ENCODE peak calls at places on chromosomes 4 and X, in six cellular contexts. One of them, this sample, is unnamed.

GRCh38 chr4:183636488-183636887 is 22.5 kb downstream of the RWDD4 start:
- DNase-seq in heart left ventricle: no peak
- DNase-seq in stomach: no peak
- DNase-seq in heart right ventricle: no peak
- DNase-seq in HCT116: no peak
- DNase-seq in A549: peak; percentile 36
- DNase-seq in this sample: no peak

GRCh38 chrX:133417364-133417763 is 2.1 kb upstream of the GPC4 start:
- DNase-seq in heart left ventricle: no peak
- DNase-seq in A549: no peak
- DNase-seq in HCT116: no peak
- DNase-seq in stomach: no peak
- DNase-seq in heart right ventricle: no peak
- DNase-seq in this sample: no peak

GRCh38 chr4:185880571-185880970 is 68.6 kb upstream of the SORBS2 start:
- DNase-seq in heart right ventricle: no peak
- DNase-seq in HCT116: no peak
- DNase-seq in heart left ventricle: no peak
- DNase-seq in stomach: no peak
- DNase-seq in A549: no peak
- DNase-seq in this sample: no peak

GRCh38 chrX:130728208-130728607 is 174.8 kb downstream of the ENOX2 start:
- DNase-seq in HCT116: no peak
- DNase-seq in heart right ventricle: no peak
- DNase-seq in A549: no peak
- DNase-seq in heart left ventricle: no peak
- DNase-seq in stomach: no peak
- DNase-seq in this sample: no peak

GRCh38 chrX:96474357-96475125 is 210.1 kb upstream of the DIAPH2 start:
- DNase-seq in A549: no peak
- DNase-seq in HCT116: no peak
- DNase-seq in heart left ventricle: no peak
- DNase-seq in heart right ventricle: no peak
- DNase-seq in stomach: no peak
- DNase-seq in this sample: no peak

GRCh38 chr4:68858039-68858438 is 42.2 kb downstream of the UGT2B10 start:
- DNase-seq in heart right ventricle: no peak
- DNase-seq in A549: no peak
- DNase-seq in stomach: no peak
- DNase-seq in heart left ventricle: no peak
- DNase-seq in HCT116: no peak
- DNase-seq in this sample: no peak

GRCh38 chr4:22237846-22238513 is 277.9 kb downstream of the ADGRA3 start:
- DNase-seq in heart left ventricle: no peak
- DNase-seq in stomach: no peak
- DNase-seq in A549: no peak
- DNase-seq in HCT116: no peak
- DNase-seq in heart right ventricle: no peak
- DNase-seq in this sample: peak; percentile 59

GRCh38 chr4:24434193-24434728 is 150.1 kb downstream of the DHX15 start:
- DNase-seq in stomach: no peak
- DNase-seq in heart right ventricle: no peak
- DNase-seq in HCT116: no peak
- DNase-seq in A549: no peak
- DNase-seq in heart left ventricle: no peak
- DNase-seq in this sample: no peak

GRCh38 chr4:104491826-104492771 is 2.6 kb downstream of the CXXC4 start:
- DNase-seq in heart right ventricle: no peak
- DNase-seq in stomach: no peak
- DNase-seq in HCT116: no peak
- DNase-seq in A549: peak; percentile 4
- DNase-seq in heart left ventricle: no peak
- DNase-seq in this sample: peak; percentile 23

GRCh38 chrX:119661486-119661885 is 31.5 kb downstream of the SEPTIN6 start:
- DNase-seq in HCT116: no peak
- DNase-seq in heart right ventricle: no peak
- DNase-seq in heart left ventricle: no peak
- DNase-seq in stomach: no peak
- DNase-seq in A549: no peak
- DNase-seq in this sample: no peak

GRCh38 chr4:3810796-3811485 is 44.8 kb downstream of the ADRA2C start:
- DNase-seq in heart left ventricle: no peak
- DNase-seq in heart right ventricle: peak; percentile 0
- DNase-seq in A549: no peak
- DNase-seq in HCT116: no peak
- DNase-seq in stomach: no peak
- DNase-seq in this sample: no peak

GRCh38 chrX:71058116-71058515 is 10.0 kb downstream of the SNX12 start:
- DNase-seq in HCT116: no peak
- DNase-seq in heart right ventricle: no peak
- DNase-seq in heart left ventricle: no peak
- DNase-seq in A549: no peak
- DNase-seq in stomach: no peak
- DNase-seq in this sample: no peak

GRCh38 chrX:71053217-71053621 is 14.9 kb downstream of the SNX12 start:
- DNase-seq in heart right ventricle: no peak
- DNase-seq in heart left ventricle: peak; percentile 8
- DNase-seq in A549: no peak
- DNase-seq in HCT116: no peak
- DNase-seq in stomach: no peak
- DNase-seq in this sample: peak; percentile 19

GRCh38 chrX:71056857-71057256 is 11.3 kb downstream of the SNX12 start:
- DNase-seq in heart left ventricle: no peak
- DNase-seq in heart right ventricle: no peak
- DNase-seq in A549: no peak
- DNase-seq in HCT116: no peak
- DNase-seq in stomach: no peak
- DNase-seq in this sample: no peak

DNA sequence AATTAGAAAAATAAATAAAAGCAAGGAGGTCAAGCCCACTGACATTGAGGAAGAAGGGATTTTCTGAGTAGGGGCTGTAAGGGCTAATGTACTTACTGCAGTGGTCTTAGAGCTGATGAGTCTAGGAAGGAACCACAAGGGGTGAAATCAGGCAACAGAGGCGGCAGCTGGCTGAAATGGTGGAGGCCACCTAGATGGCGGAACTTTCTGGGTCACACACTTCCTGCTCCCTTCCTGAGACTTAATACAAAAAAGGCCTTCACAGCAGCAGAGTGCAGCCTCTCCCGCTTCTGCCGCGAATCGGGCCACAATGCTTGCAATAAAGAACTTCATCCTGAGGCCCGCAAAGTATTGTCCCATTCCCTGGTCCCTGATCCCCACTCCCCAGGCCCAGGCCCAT is 15.4 kb downstream of the SNX12 start:
- DNase-seq in A549: no peak
- DNase-seq in HCT116: no peak
- DNase-seq in heart left ventricle: no peak
- DNase-seq in heart right ventricle: no peak
- DNase-seq in stomach: no peak
- DNase-seq in this sample: no peak
- H3K4me3 ChIP-seq in A549: no peak overlapping the region
- H3K4me3 ChIP-seq in HCT116: no peak overlapping the region
- H3K4me3 ChIP-seq in heart left ventricle: peak overlapping the region; percentile 40
- H3K4me3 ChIP-seq in heart right ventricle: no peak overlapping the region
- H3K4me3 ChIP-seq in stomach: no peak overlapping the region
- H3K4me3 ChIP-seq in this sample: no peak overlapping the region

DNA sequence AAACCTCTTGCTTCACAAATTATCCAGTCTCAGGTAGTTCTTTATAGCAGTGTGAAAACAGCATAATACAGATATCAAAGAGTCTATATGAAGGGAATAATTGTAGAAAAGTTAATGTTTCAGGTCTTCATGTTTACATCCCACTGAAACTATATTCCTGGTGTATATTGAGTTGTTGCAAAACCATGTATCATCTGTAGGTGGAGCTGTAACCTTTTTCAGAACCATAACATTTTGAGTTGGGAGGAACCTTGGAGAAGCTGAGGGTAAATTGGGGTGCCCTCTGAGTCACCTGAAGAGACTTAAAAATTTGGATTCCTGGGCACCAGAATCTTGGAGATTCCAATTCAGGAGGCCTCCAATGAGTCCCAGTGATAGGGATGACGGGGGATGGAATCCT is 51.9 kb upstream of the TAPT1 start:
- DNase-seq in stomach: no peak
- DNase-seq in heart left ventricle: no peak
- DNase-seq in A549: no peak
- DNase-seq in heart right ventricle: no peak
- DNase-seq in HCT116: no peak
- DNase-seq in this sample: no peak
- TF ChIP-seq CTCF in stomach: no peak
- TF ChIP-seq CTCF in heart left ventricle: peak; percentile 26
- TF ChIP-seq CTCF in A549: no peak
- TF ChIP-seq CTCF in heart right ventricle: peak; percentile 14
- TF ChIP-seq CTCF in HCT116: peak; percentile 15
- TF ChIP-seq CTCF in this sample: no peak

GRCh38 chrX:23935116-23935515 is 27.3 kb downstream of the CXorf58 start:
- DNase-seq in HCT116: no peak
- DNase-seq in A549: no peak
- DNase-seq in heart right ventricle: no peak
- DNase-seq in stomach: no peak
- DNase-seq in heart left ventricle: no peak
- DNase-seq in this sample: no peak

GRCh38 chrX:23937100-23937499 is 29.3 kb downstream of the CXorf58 start:
- DNase-seq in heart left ventricle: no peak
- DNase-seq in heart right ventricle: no peak
- DNase-seq in A549: no peak
- DNase-seq in stomach: no peak
- DNase-seq in HCT116: no peak
- DNase-seq in this sample: no peak

GRCh38 chrX:23936198-23936597 is 28.4 kb downstream of the CXorf58 start:
- DNase-seq in stomach: no peak
- DNase-seq in A549: no peak
- DNase-seq in HCT116: no peak
- DNase-seq in heart right ventricle: no peak
- DNase-seq in heart left ventricle: no peak
- DNase-seq in this sample: no peak

GRCh38 chrX:23926015-23926414 is 18.2 kb downstream of the CXorf58 start:
- DNase-seq in heart left ventricle: no peak
- DNase-seq in stomach: no peak
- DNase-seq in HCT116: no peak
- DNase-seq in A549: no peak
- DNase-seq in heart right ventricle: no peak
- DNase-seq in this sample: no peak

DNA sequence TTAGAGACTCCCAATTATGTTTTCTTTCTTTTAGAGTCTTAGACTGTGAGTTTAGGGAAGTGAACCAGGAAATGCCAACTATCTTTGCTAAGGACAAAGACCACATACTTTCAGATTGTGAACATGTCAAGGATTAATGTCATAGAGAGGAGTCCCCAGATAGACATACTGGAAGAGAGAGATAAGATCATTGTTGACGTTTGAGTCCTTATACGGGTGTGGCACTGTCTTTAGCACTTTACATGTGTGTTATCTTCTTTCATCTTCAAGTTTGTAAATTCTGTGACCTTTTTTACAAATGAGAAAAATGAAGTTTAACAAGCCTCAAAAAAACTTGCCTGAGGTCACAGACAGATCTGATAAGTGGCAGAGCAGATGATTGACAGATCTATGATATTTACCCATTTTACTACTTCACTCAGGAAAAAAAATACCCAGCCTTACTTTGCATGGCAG is 23.4 kb downstream of the CXorf58 start:
- DNase-seq in stomach: no peak
- DNase-seq in A549: no peak
- DNase-seq in heart right ventricle: no peak
- DNase-seq in HCT116: no peak
- DNase-seq in heart left ventricle: no peak
- DNase-seq in this sample: no peak
- H3K27ac ChIP-seq in stomach: no peak overlapping the region
- H3K27ac ChIP-seq in A549: no peak overlapping the region
- H3K27ac ChIP-seq in heart right ventricle: no peak overlapping the region
- H3K27ac ChIP-seq in HCT116: no peak overlapping the region
- H3K27ac ChIP-seq in heart left ventricle: no peak overlapping the region
- H3K27ac ChIP-seq in this sample: no peak overlapping the region

DNA sequence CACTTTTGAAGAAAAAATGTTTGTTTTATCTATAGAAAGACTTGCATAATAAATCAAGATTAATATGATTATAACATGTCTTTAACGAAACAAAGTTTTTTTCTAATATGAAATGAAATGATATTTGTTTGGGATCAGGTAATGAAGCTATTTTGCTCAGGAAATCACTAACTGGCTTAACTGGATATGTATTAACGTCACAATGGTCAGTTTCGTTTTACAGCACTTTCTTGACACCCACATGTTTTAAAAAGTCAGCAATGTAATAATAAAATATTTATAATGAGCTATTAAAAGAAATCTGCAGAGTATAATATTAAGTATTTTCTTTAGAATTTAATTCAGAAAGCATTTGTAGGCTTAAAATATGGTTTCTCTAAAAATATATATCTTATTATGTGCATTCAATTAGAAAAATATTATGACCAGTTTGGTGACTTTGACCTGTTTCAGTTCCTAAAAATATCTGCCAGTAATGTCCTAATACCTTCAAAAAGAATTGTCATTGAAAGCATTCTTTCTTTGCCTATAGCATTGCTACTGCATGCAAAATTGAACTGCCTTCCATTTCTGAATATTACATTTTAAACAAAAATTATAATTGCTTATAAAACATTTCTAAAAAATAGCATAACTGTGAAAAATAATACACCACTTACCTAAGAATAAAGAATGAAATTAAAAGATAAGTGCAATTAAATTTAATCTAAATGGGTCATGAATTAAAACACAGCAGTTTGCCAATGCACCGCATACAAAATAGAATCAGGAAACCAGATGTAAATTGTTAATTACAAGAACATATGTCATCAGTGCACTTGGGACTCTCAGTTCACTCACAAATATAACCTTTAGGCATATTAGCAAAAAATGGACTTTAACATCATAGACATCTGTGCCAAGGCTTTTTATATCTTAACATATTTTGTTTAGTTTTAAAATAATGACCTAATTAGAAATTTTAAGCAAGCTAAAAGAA is 31.6 kb downstream of the TIGD2 start:
- DNase-seq in HCT116: no peak
- DNase-seq in heart left ventricle: no peak
- DNase-seq in heart right ventricle: no peak
- DNase-seq in A549: no peak
- DNase-seq in stomach: no peak
- DNase-seq in this sample: no peak
- H3K4me3 ChIP-seq in HCT116: no peak overlapping the region
- H3K4me3 ChIP-seq in heart left ventricle: no peak overlapping the region
- H3K4me3 ChIP-seq in heart right ventricle: no peak overlapping the region
- H3K4me3 ChIP-seq in A549: no peak overlapping the region
- H3K4me3 ChIP-seq in stomach: no peak overlapping the region
- H3K4me3 ChIP-seq in this sample: no peak overlapping the region

GRCh38 chrX:113929004-113929403 is 654.9 kb upstream of the HTR2C start:
- DNase-seq in HCT116: peak; percentile 43
- DNase-seq in stomach: peak; percentile 35
- DNase-seq in heart right ventricle: no peak
- DNase-seq in heart left ventricle: no peak
- DNase-seq in A549: peak; percentile 3
- DNase-seq in this sample: peak; percentile 29
- TF ChIP-seq CTCF in HCT116: peak; percentile 36
- TF ChIP-seq CTCF in stomach: no peak
- TF ChIP-seq CTCF in heart right ventricle: no peak
- TF ChIP-seq CTCF in heart left ventricle: no peak
- TF ChIP-seq CTCF in A549: peak; percentile 48
- TF ChIP-seq CTCF in this sample: peak; percentile 54

GRCh38 chr4:85726555-85726954 is 251.6 kb downstream of the ARHGAP24 start:
- DNase-seq in stomach: no peak
- DNase-seq in HCT116: no peak
- DNase-seq in A549: no peak
- DNase-seq in heart right ventricle: no peak
- DNase-seq in heart left ventricle: no peak
- DNase-seq in this sample: no peak
- H3K27ac ChIP-seq in stomach: peak overlapping the region; percentile 78
- H3K27ac ChIP-seq in HCT116: no peak overlapping the region
- H3K27ac ChIP-seq in A549: no peak overlapping the region
- H3K27ac ChIP-seq in heart right ventricle: peak overlapping the region; percentile 81
- H3K27ac ChIP-seq in heart left ventricle: no peak overlapping the region
- H3K27ac ChIP-seq in this sample: no peak overlapping the region